ENCODE peak calls at places on chromosomes 5 and 9, in eight cellular contexts. One of them, this sample, is unnamed.

GRCh38 chr9:134061688-134062371 is 6.0 kb downstream of the BRD3 start:
- DNase-seq in NCI-H774: no peak
- DNase-seq in HT-29: no peak
- DNase-seq in NCI-H2081: no peak
- DNase-seq in LHCN-M2: peak; percentile 69
- DNase-seq in T-helper 2 cell: no peak
- DNase-seq in midbrain: no peak
- DNase-seq in endothelial cell: no peak
- DNase-seq in this sample: no peak

GRCh38 chr5:171269717-171270116 is 39.3 kb upstream of the TLX3 start:
- DNase-seq in NCI-H2081: no peak
- DNase-seq in HT-29: no peak
- DNase-seq in LHCN-M2: no peak
- DNase-seq in NCI-H774: no peak
- DNase-seq in endothelial cell: no peak
- DNase-seq in midbrain: no peak
- DNase-seq in T-helper 2 cell: no peak
- DNase-seq in this sample: no peak

GRCh38 chr9:110152704-110153374 is 55.1 kb downstream of the C9orf152 start:
- DNase-seq in midbrain: peak; percentile 62
- DNase-seq in T-helper 2 cell: no peak
- DNase-seq in NCI-H774: peak; percentile 19
- DNase-seq in HT-29: peak; percentile 69
- DNase-seq in endothelial cell: peak; percentile 61
- DNase-seq in NCI-H2081: peak; percentile 54
- DNase-seq in LHCN-M2: peak; percentile 58
- DNase-seq in this sample: no peak

GRCh38 chr5:79699766-79700400 is 10.2 kb downstream of the CMYA5 start:
- DNase-seq in NCI-H774: no peak
- DNase-seq in T-helper 2 cell: no peak
- DNase-seq in LHCN-M2: no peak
- DNase-seq in midbrain: no peak
- DNase-seq in endothelial cell: no peak
- DNase-seq in HT-29: no peak
- DNase-seq in NCI-H2081: no peak
- DNase-seq in this sample: no peak

GRCh38 chr5:32443145-32443540 is 1.4 kb downstream of the ZFR start:
- DNase-seq in endothelial cell: no peak
- DNase-seq in midbrain: no peak
- DNase-seq in T-helper 2 cell: no peak
- DNase-seq in HT-29: no peak
- DNase-seq in NCI-H774: no peak
- DNase-seq in NCI-H2081: peak; percentile 54
- DNase-seq in LHCN-M2: no peak
- DNase-seq in this sample: peak; percentile 3

GRCh38 chr9:123550012-123550411 is 194.0 kb downstream of the CRB2 start:
- DNase-seq in NCI-H2081: peak; percentile 16
- DNase-seq in NCI-H774: no peak
- DNase-seq in HT-29: no peak
- DNase-seq in T-helper 2 cell: no peak
- DNase-seq in LHCN-M2: no peak
- DNase-seq in endothelial cell: no peak
- DNase-seq in midbrain: no peak
- DNase-seq in this sample: no peak

GRCh38 chr9:127347831-127348699 is 48.9 kb upstream of the SLC2A8 start:
- DNase-seq in HT-29: peak; percentile 32
- DNase-seq in T-helper 2 cell: no peak
- DNase-seq in midbrain: peak; percentile 19
- DNase-seq in NCI-H2081: no peak
- DNase-seq in LHCN-M2: no peak
- DNase-seq in endothelial cell: peak; percentile 16
- DNase-seq in NCI-H774: no peak
- DNase-seq in this sample: no peak

GRCh38 chr5:98774192-98775046 is 956 bp downstream of the RGMB start:
- DNase-seq in HT-29: peak; percentile 74
- DNase-seq in LHCN-M2: peak; percentile 69
- DNase-seq in midbrain: no peak
- DNase-seq in endothelial cell: peak; percentile 63
- DNase-seq in NCI-H2081: peak; percentile 78
- DNase-seq in NCI-H774: peak; percentile 40
- DNase-seq in T-helper 2 cell: peak; percentile 33
- DNase-seq in this sample: peak; percentile 64

GRCh38 chr5:168736201-168736940 is 157.2 kb upstream of the PANK3 start:
- DNase-seq in NCI-H774: no peak
- DNase-seq in LHCN-M2: no peak
- DNase-seq in T-helper 2 cell: no peak
- DNase-seq in HT-29: no peak
- DNase-seq in endothelial cell: no peak
- DNase-seq in NCI-H2081: no peak
- DNase-seq in midbrain: no peak
- DNase-seq in this sample: no peak

GRCh38 chr5:124841829-124842712 is 95.6 kb upstream of the ZNF608 start:
- DNase-seq in T-helper 2 cell: no peak
- DNase-seq in midbrain: no peak
- DNase-seq in HT-29: no peak
- DNase-seq in NCI-H2081: no peak
- DNase-seq in endothelial cell: no peak
- DNase-seq in NCI-H774: no peak
- DNase-seq in LHCN-M2: no peak
- DNase-seq in this sample: no peak

GRCh38 chr5:90983148-90983547 is 400.0 kb downstream of the ARRDC3 start:
- DNase-seq in LHCN-M2: peak; percentile 96
- DNase-seq in HT-29: peak; percentile 37
- DNase-seq in midbrain: no peak
- DNase-seq in NCI-H2081: no peak
- DNase-seq in NCI-H774: no peak
- DNase-seq in endothelial cell: no peak
- DNase-seq in T-helper 2 cell: no peak
- DNase-seq in this sample: no peak

GRCh38 chr5:96226941-96227552 is 206.0 kb downstream of the PCSK1 start:
- DNase-seq in NCI-H774: no peak
- DNase-seq in LHCN-M2: peak; percentile 96
- DNase-seq in HT-29: no peak
- DNase-seq in midbrain: no peak
- DNase-seq in NCI-H2081: no peak
- DNase-seq in endothelial cell: no peak
- DNase-seq in T-helper 2 cell: no peak
- DNase-seq in this sample: no peak

GRCh38 chr9:107175039-107175438 is 108.0 kb upstream of the RAD23B start:
- DNase-seq in LHCN-M2: peak; percentile 40
- DNase-seq in T-helper 2 cell: no peak
- DNase-seq in NCI-H774: no peak
- DNase-seq in midbrain: no peak
- DNase-seq in NCI-H2081: no peak
- DNase-seq in endothelial cell: no peak
- DNase-seq in HT-29: no peak
- DNase-seq in this sample: no peak

GRCh38 chr5:111408817-111409216 is 103.5 kb downstream of the STARD4 start:
- DNase-seq in T-helper 2 cell: no peak
- DNase-seq in HT-29: no peak
- DNase-seq in midbrain: no peak
- DNase-seq in LHCN-M2: no peak
- DNase-seq in NCI-H774: no peak
- DNase-seq in NCI-H2081: no peak
- DNase-seq in endothelial cell: no peak
- DNase-seq in this sample: no peak

GRCh38 chr5:95930141-95930540 is 31.5 kb downstream of the ELL2 start:
- DNase-seq in LHCN-M2: no peak
- DNase-seq in endothelial cell: no peak
- DNase-seq in NCI-H774: no peak
- DNase-seq in midbrain: no peak
- DNase-seq in NCI-H2081: no peak
- DNase-seq in T-helper 2 cell: no peak
- DNase-seq in HT-29: no peak
- DNase-seq in this sample: no peak

GRCh38 chr5:151014680-151015343 is 5.6 kb upstream of the GPX3 start:
- DNase-seq in NCI-H774: no peak
- DNase-seq in midbrain: no peak
- DNase-seq in LHCN-M2: no peak
- DNase-seq in HT-29: no peak
- DNase-seq in endothelial cell: no peak
- DNase-seq in NCI-H2081: no peak
- DNase-seq in T-helper 2 cell: no peak
- DNase-seq in this sample: no peak

GRCh38 chr5:148382961-148383360 is 797 bp upstream of the FBXO38 start:
- DNase-seq in endothelial cell: no peak
- DNase-seq in NCI-H774: no peak
- DNase-seq in midbrain: peak; percentile 39
- DNase-seq in LHCN-M2: no peak
- DNase-seq in HT-29: no peak
- DNase-seq in NCI-H2081: no peak
- DNase-seq in T-helper 2 cell: no peak
- DNase-seq in this sample: no peak

GRCh38 chr5:140631831-140632365 is 1.1 kb downstream of the CD14 start:
- DNase-seq in midbrain: no peak
- DNase-seq in HT-29: peak; percentile 65
- DNase-seq in NCI-H2081: no peak
- DNase-seq in LHCN-M2: no peak
- DNase-seq in endothelial cell: no peak
- DNase-seq in NCI-H774: peak; percentile 42
- DNase-seq in T-helper 2 cell: no peak
- DNase-seq in this sample: peak; percentile 4

GRCh38 chr5:72288923-72289322 is 31.1 kb downstream of the MRPS27 start:
- DNase-seq in NCI-H774: peak; percentile 33
- DNase-seq in LHCN-M2: no peak
- DNase-seq in endothelial cell: no peak
- DNase-seq in HT-29: no peak
- DNase-seq in midbrain: no peak
- DNase-seq in NCI-H2081: peak; percentile 87
- DNase-seq in T-helper 2 cell: no peak
- DNase-seq in this sample: no peak

GRCh38 chr9:13386935-13387667 is 107.6 kb upstream of the MPDZ start:
- DNase-seq in T-helper 2 cell: no peak
- DNase-seq in endothelial cell: no peak
- DNase-seq in HT-29: no peak
- DNase-seq in LHCN-M2: peak; percentile 92
- DNase-seq in NCI-H774: no peak
- DNase-seq in NCI-H2081: no peak
- DNase-seq in midbrain: no peak
- DNase-seq in this sample: no peak

GRCh38 chr5:181051841-181052525 is 11.9 kb downstream of the BTNL9 start:
- DNase-seq in midbrain: no peak
- DNase-seq in HT-29: no peak
- DNase-seq in NCI-H774: no peak
- DNase-seq in T-helper 2 cell: no peak
- DNase-seq in endothelial cell: no peak
- DNase-seq in NCI-H2081: no peak
- DNase-seq in LHCN-M2: no peak
- DNase-seq in this sample: no peak

GRCh38 chr5:178435321-178436238 is 154.6 kb downstream of the COL23A1 start:
- DNase-seq in endothelial cell: no peak
- DNase-seq in midbrain: no peak
- DNase-seq in T-helper 2 cell: no peak
- DNase-seq in NCI-H2081: no peak
- DNase-seq in HT-29: no peak
- DNase-seq in LHCN-M2: no peak
- DNase-seq in NCI-H774: no peak
- DNase-seq in this sample: no peak

GRCh38 chr9:3473402-3473801 is 52.4 kb downstream of the RFX3 start:
- DNase-seq in HT-29: no peak
- DNase-seq in NCI-H774: no peak
- DNase-seq in NCI-H2081: peak; percentile 55
- DNase-seq in endothelial cell: no peak
- DNase-seq in LHCN-M2: no peak
- DNase-seq in T-helper 2 cell: no peak
- DNase-seq in midbrain: peak; percentile 5
- DNase-seq in this sample: no peak

GRCh38 chr5:19140276-19140675 is 847.7 kb downstream of the CDH18 start:
- DNase-seq in NCI-H2081: no peak
- DNase-seq in T-helper 2 cell: no peak
- DNase-seq in midbrain: no peak
- DNase-seq in NCI-H774: no peak
- DNase-seq in LHCN-M2: no peak
- DNase-seq in endothelial cell: no peak
- DNase-seq in HT-29: no peak
- DNase-seq in this sample: no peak

GRCh38 chr9:91100878-91101450 is 260.8 kb downstream of the AUH start:
- DNase-seq in LHCN-M2: no peak
- DNase-seq in midbrain: no peak
- DNase-seq in NCI-H2081: no peak
- DNase-seq in NCI-H774: no peak
- DNase-seq in T-helper 2 cell: no peak
- DNase-seq in endothelial cell: no peak
- DNase-seq in HT-29: no peak
- DNase-seq in this sample: no peak

GRCh38 chr5:95155888-95156287 is 129.0 kb downstream of the MCTP1 start:
- DNase-seq in NCI-H2081: no peak
- DNase-seq in LHCN-M2: no peak
- DNase-seq in HT-29: no peak
- DNase-seq in endothelial cell: no peak
- DNase-seq in T-helper 2 cell: no peak
- DNase-seq in midbrain: no peak
- DNase-seq in NCI-H774: no peak
- DNase-seq in this sample: no peak

GRCh38 chr5:59842999-59843398 is 50.5 kb downstream of the PDE4D start:
- DNase-seq in midbrain: no peak
- DNase-seq in endothelial cell: no peak
- DNase-seq in LHCN-M2: peak; percentile 42
- DNase-seq in NCI-H2081: no peak
- DNase-seq in HT-29: no peak
- DNase-seq in T-helper 2 cell: no peak
- DNase-seq in NCI-H774: no peak
- DNase-seq in this sample: no peak

GRCh38 chr5:38827525-38827924 is 18.3 kb upstream of the OSMR start:
- DNase-seq in NCI-H2081: no peak
- DNase-seq in T-helper 2 cell: no peak
- DNase-seq in midbrain: no peak
- DNase-seq in NCI-H774: no peak
- DNase-seq in endothelial cell: no peak
- DNase-seq in LHCN-M2: peak; percentile 57
- DNase-seq in HT-29: no peak
- DNase-seq in this sample: no peak

GRCh38 chr5:87138091-87138819 is 129.4 kb upstream of the RASA1 start:
- DNase-seq in LHCN-M2: no peak
- DNase-seq in endothelial cell: no peak
- DNase-seq in NCI-H774: no peak
- DNase-seq in HT-29: no peak
- DNase-seq in NCI-H2081: no peak
- DNase-seq in midbrain: peak; percentile 12
- DNase-seq in T-helper 2 cell: no peak
- DNase-seq in this sample: no peak

GRCh38 chr9:88533951-88534455 is 975 bp upstream of the NXNL2 start:
- DNase-seq in HT-29: no peak
- DNase-seq in T-helper 2 cell: no peak
- DNase-seq in LHCN-M2: peak; percentile 58
- DNase-seq in midbrain: no peak
- DNase-seq in NCI-H774: no peak
- DNase-seq in endothelial cell: peak; percentile 40
- DNase-seq in NCI-H2081: no peak
- DNase-seq in this sample: no peak

GRCh38 chr5:66989286-66989685 is 207.3 kb downstream of the CD180 start:
- DNase-seq in NCI-H774: no peak
- DNase-seq in endothelial cell: no peak
- DNase-seq in NCI-H2081: no peak
- DNase-seq in midbrain: no peak
- DNase-seq in T-helper 2 cell: no peak
- DNase-seq in LHCN-M2: peak; percentile 88
- DNase-seq in HT-29: peak; percentile 38
- DNase-seq in this sample: no peak

GRCh38 chr5:148829734-148830133 is 3.3 kb downstream of the ADRB2 start:
- DNase-seq in NCI-H2081: no peak
- DNase-seq in LHCN-M2: no peak
- DNase-seq in midbrain: no peak
- DNase-seq in HT-29: no peak
- DNase-seq in NCI-H774: no peak
- DNase-seq in endothelial cell: no peak
- DNase-seq in T-helper 2 cell: no peak
- DNase-seq in this sample: no peak

GRCh38 chr5:372911-373709 is 51.6 kb downstream of the AHRR start:
- DNase-seq in endothelial cell: no peak
- DNase-seq in midbrain: no peak
- DNase-seq in T-helper 2 cell: no peak
- DNase-seq in NCI-H774: no peak
- DNase-seq in HT-29: no peak
- DNase-seq in LHCN-M2: no peak
- DNase-seq in NCI-H2081: peak; percentile 93
- DNase-seq in this sample: no peak

GRCh38 chr5:62326302-62326701 is 20.3 kb downstream of the KIF2A start:
- DNase-seq in NCI-H774: no peak
- DNase-seq in endothelial cell: no peak
- DNase-seq in HT-29: no peak
- DNase-seq in midbrain: no peak
- DNase-seq in NCI-H2081: no peak
- DNase-seq in LHCN-M2: no peak
- DNase-seq in T-helper 2 cell: no peak
- DNase-seq in this sample: no peak

This sample was measured in CD8-positive, alpha-beta memory T cell.